ENCODE peak calls at places on chromosome 16, in five cellular contexts. Z is breast epithelium, H is aorta, E is tibial artery, G is cardiac muscle cell. J is an unnamed sample. For H3K4me1, the result is how much of the 10 kb centered on the place peaks cover.

GRCh38 chr16:11038777-11039176 is 94.4 kb downstream of the CLEC16A start:
- DNase-seq in Z (no peak), H (no peak), E (no peak), G (no peak), J (no peak)

GRCh38 chr16:24976971-24977672 is 38.0 kb downstream of the ARHGAP17 start:
- DNase-seq in Z (no peak), H (no peak), E (no peak), G (no peak), J (no peak)

GRCh38 chr16:24117680-24118079 is 138.5 kb upstream of the CACNG3 start:
- DNase-seq in Z (no peak), H (no peak), E (no peak), G (no peak), J (no peak)

GRCh38 chr16:31354394-31355291 is at the start of gene ITGAX:
- DNase-seq in Z (no peak), H (peak), E (no peak), G (no peak), J (peak)

GRCh38 chr16:86531641-86532525 is 21.6 kb downstream of the FOXF1 start:
- DNase-seq in Z (no peak), H (no peak), E (no peak), G (no peak), J (no peak)

GRCh38 chr16:75236232-75236631 is 15.2 kb downstream of the BCAR1 start:
- DNase-seq in Z (no peak), H (no peak), E (peak), G (no peak), J (no peak)

GRCh38 chr16:70678121-70678897 is 7.5 kb downstream of the MTSS2 start:
- DNase-seq in Z (no peak), H (peak), E (no peak), G (no peak), J (no peak)

GRCh38 chr16:26762596-26762995 is 304.1 kb upstream of the C16orf82 start:
- DNase-seq in Z (no peak), H (no peak), E (no peak), G (peak), J (no peak)

GRCh38 chr16:53952215-53953208 is 248.6 kb downstream of the FTO start:
- DNase-seq in Z (no peak), H (no peak), E (no peak), G (no peak), J (no peak)

GRCh38 chr16:23392223-23392600 is 60.8 kb downstream of the COG7 start:
- DNase-seq in Z (no peak), H (no peak), E (no peak), G (no peak), J (no peak)

GRCh38 chr16:84686702-84687298 is 13.0 kb upstream of the USP10 start:
- DNase-seq in Z (no peak), H (no peak), E (peak), G (peak), J (no peak)

GRCh38 chr16:12375341-12375740 is 398.8 kb downstream of the SNX29 start:
- DNase-seq in Z (no peak), H (no peak), E (no peak), G (no peak), J (no peak)

GRCh38 chr16:77273815-77274214 is 74.6 kb downstream of the SYCE1L start:
- DNase-seq in Z (no peak), H (no peak), E (no peak), G (no peak), J (no peak)

GRCh38 chr16:24850289-24850931 is 4.6 kb downstream of the SLC5A11 start:
- DNase-seq in Z (no peak), H (no peak), E (no peak), G (no peak), J (no peak)

GRCh38 chr16:78259883-78260282 is 160.4 kb downstream of the WWOX start:
- DNase-seq in Z (no peak), H (no peak), E (no peak), G (peak), J (no peak)

GRCh38 chr16:3180445-3180878 is 7.5 kb upstream of the OR1F1 start:
- DNase-seq in Z (no peak), H (no peak), E (no peak), G (no peak), J (peak)

GRCh38 chr16:79411357-79411756 is 189.2 kb downstream of the MAF start:
- DNase-seq in Z (no peak), H (no peak), E (no peak), G (no peak), J (no peak)

GRCh38 chr16:74862743-74863244 is 88.2 kb upstream of the FA2H start:
- DNase-seq in Z (no peak), H (no peak), E (no peak), G (peak), J (peak)

GRCh38 chr16:68479271-68479670 is 31.0 kb upstream of the SMPD3 start:
- DNase-seq in Z (no peak), H (no peak), E (no peak), G (no peak), J (no peak)

GRCh38 chr16:49924078-49924477 is 68.2 kb upstream of the ZNF423 start:
- DNase-seq in Z (no peak), H (no peak), E (peak), G (no peak), J (peak)

GRCh38 chr16:52547001-52547833 is at the start of gene TOX3:
- DNase-seq in Z (no peak), H (no peak), E (no peak), G (peak), J (peak)

GRCh38 chr16:68363847-68364600 is 53.2 kb downstream of the PRMT7 start:
- DNase-seq in Z (no peak), H (no peak), E (no peak), G (no peak), J (no peak)

GRCh38 chr16:46830417-46830901 is 521 bp downstream of the C16orf87 start:
- DNase-seq in Z (no peak), H (peak), E (no peak), G (peak), J (peak)

GRCh38 chr16:68452176-68452575 is 3.9 kb upstream of the SMPD3 start:
- DNase-seq in Z (no peak), H (no peak), E (no peak), G (no peak), J (no peak)

GRCh38 chr16:73298562-73298961 is 250.6 kb upstream of the ZFHX3 start:
- DNase-seq in Z (no peak), H (no peak), E (no peak), G (no peak), J (no peak)

GRCh38 chr16:31528726-31529397 is 1.2 kb downstream of the AHSP start:
- DNase-seq in Z (no peak), H (no peak), E (no peak), G (peak), J (no peak)

GRCh38 chr16:14050297-14051027 is 20.7 kb upstream of the MRTFB start:
- DNase-seq in Z (peak), H (no peak), E (no peak), G (no peak), J (no peak)

GRCh38 chr16:27188633-27189032 is 14.7 kb upstream of the KDM8 start:
- DNase-seq in Z (no peak), H (no peak), E (no peak), G (no peak), J (no peak)

GRCh38 chr16:20300312-20301097 is 26.8 kb downstream of the GP2 start:
- DNase-seq in Z (no peak), H (no peak), E (no peak), G (peak), J (peak)

DNA sequence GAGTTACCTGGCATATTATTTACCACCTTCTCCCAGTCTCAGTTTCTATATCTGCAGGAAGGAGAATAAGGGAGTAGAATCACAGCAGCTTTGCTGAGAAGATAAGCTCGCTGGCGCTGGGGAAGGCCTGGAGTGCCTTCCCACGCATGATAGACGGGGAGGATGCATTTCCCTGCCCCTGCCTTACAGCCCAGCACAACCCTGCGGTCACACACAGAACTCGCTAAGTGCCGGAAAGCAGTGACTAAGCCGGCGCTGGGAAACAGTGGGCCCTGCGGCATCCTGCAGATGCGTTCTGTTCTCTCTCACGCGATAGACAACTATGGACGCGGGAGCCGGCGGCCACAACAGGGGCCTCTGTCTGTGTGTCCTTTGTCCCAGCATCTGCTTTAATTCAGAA is 4.8 kb downstream of the CA5A start:
- DNase-seq in Z (no peak), H (no peak), E (no peak), G (no peak), J (peak)
- H3K4me3 ChIP-seq in Z (no peak), H (no peak), E (no peak), G (no peak), J (no peak)

GRCh38 chr16:81830845-81831600 is 51.9 kb downstream of the PLCG2 start:
- DNase-seq in Z (no peak), H (no peak), E (peak), G (no peak), J (no peak)
- H3K4me1 ChIP-seq in Z (under half), H (under half), E (under half), G (under half), J (under half)

GRCh38 chr16:7437135-7437534 is 104.5 kb downstream of the RBFOX1 start:
- DNase-seq in Z (no peak), H (no peak), E (no peak), G (no peak), J (no peak)

GRCh38 chr16:7436306-7436705 is 103.7 kb downstream of the RBFOX1 start:
- DNase-seq in Z (no peak), H (no peak), E (no peak), G (no peak), J (no peak)

GRCh38 chr16:7431723-7432122 is 99.1 kb downstream of the RBFOX1 start:
- DNase-seq in Z (no peak), H (no peak), E (no peak), G (no peak), J (no peak)
- H3K4me3 ChIP-seq in Z (no peak), H (no peak), E (no peak), G (no peak), J (no peak)

GRCh38 chr16:57277586-57277985 is 6.9 kb downstream of the PLLP start:
- DNase-seq in Z (no peak), H (no peak), E (no peak), G (no peak), J (no peak)

GRCh38 chr16:57276596-57276995 is 7.9 kb downstream of the PLLP start:
- DNase-seq in Z (no peak), H (no peak), E (no peak), G (no peak), J (peak)

GRCh38 chr16:57281791-57282190 is 2.7 kb downstream of the PLLP start:
- DNase-seq in Z (no peak), H (no peak), E (no peak), G (no peak), J (no peak)

GRCh38 chr16:57279780-57280638 is 4.5 kb downstream of the PLLP start:
- DNase-seq in Z (no peak), H (no peak), E (no peak), G (no peak), J (no peak)

DNA sequence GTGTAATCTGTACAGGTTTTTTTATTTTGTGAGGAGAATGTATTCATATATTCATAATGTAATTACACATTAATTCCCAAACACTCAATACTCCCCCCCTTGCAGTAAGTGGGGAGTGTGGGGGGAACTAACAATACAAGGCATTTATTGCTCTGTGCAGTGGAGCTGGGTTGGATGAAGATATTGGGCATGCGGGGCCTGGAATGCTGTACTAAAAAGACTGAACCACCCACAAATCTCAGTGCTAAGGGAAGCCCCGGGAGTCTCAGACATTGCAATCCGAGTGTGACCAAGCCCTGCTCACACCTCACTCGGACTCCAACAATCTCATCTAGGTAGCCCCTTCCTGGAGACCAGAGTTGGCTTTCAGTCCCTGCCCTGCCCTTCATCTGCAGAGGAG is 6.0 kb downstream of the PLLP start:
- DNase-seq in Z (no peak), H (no peak), E (no peak), G (no peak), J (no peak)
- H3K4me1 ChIP-seq in Z (under half), H (under half), E (under half), G (under half), J (under half)

DNA sequence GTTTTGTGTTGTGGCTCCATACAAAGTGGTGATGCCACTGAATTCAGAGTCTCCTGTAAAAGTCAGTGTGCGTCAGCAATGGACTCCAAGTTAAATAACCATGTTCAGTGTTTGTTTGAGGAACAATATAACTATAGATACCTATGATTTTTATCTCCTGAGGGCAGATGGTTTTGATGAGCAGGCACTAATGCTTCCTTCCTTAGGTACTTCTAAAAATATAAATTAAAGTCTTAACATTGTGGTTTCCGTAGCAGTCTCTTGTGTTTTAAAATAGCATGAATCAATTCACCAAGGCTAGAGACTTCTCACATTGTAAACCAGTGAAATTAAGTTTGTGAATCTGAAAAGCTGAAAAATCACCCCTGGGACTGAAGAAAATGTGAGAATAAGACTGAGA is 1503.0 kb downstream of the CDH11 start:
- DNase-seq in Z (no peak), H (no peak), E (no peak), G (no peak), J (no peak)
- H3K4me3 ChIP-seq in Z (no peak), H (no peak), E (no peak), G (no peak), J (no peak)

GRCh38 chr16:1535391-1536291 is 2.2 kb downstream of the TMEM204 start:
- DNase-seq in Z (no peak), H (no peak), E (no peak), G (no peak), J (no peak)
- H3K4me1 ChIP-seq in Z (under half), H (under half), E (under half), G (under half), J (under half)

J was measured in HAP-1.